ENCODE peak calls at places on chromosomes 1 and 21, in four cellular contexts. Z, I, M and O are unnamed samples.

GRCh38 chr1:18069903-18070302 is 37.7 kb upstream of the IGSF21 start:
- DNase-seq in I (no peak), M (no peak), Z (no peak), O (no peak)

GRCh38 chr1:156618853-156619581 is at the start of gene HAPLN2:
- DNase-seq in Z (peak; percentile 67), I (peak; percentile 38), M (peak; percentile 47), O (no peak)

GRCh38 chr1:22529901-22530621 is 33.2 kb upstream of the EPHA8 start:
- DNase-seq in I (peak; percentile 45), Z (peak; percentile 68), M (no peak), O (peak; percentile 15)

GRCh38 chr1:75233302-75233929 is 99.2 kb downstream of the LHX8 start:
- DNase-seq in I (peak; percentile 6), M (no peak), Z (peak; percentile 47), O (peak; percentile 38)

GRCh38 chr1:209516771-209517471 is 66.6 kb upstream of the CAMK1G start:
- DNase-seq in I (no peak), M (no peak), Z (no peak), O (no peak)

GRCh38 chr1:25232866-25233784 is 823 bp upstream of the SYF2 start:
- DNase-seq in M (no peak), I (peak; percentile 84), Z (peak; percentile 98), O (peak; percentile 83)

GRCh38 chr1:41776896-41777431 is 141.8 kb downstream of the HIVEP3 start:
- DNase-seq in M (peak; percentile 70), I (no peak), Z (no peak), O (no peak)

GRCh38 chr1:27522148-27522859 is 32.3 kb upstream of the WASF2 start:
- DNase-seq in I (no peak), Z (no peak), M (no peak), O (no peak)

GRCh38 chr1:30379684-30380624 is 343.4 kb downstream of the MATN1 start:
- DNase-seq in Z (peak; percentile 78), I (peak; percentile 80), M (peak; percentile 66), O (peak; percentile 55)

GRCh38 chr1:240310226-240310925 is 218.7 kb downstream of the FMN2 start:
- DNase-seq in I (no peak), M (no peak), Z (no peak), O (peak; percentile 60)

GRCh38 chr1:54156986-54157385 is 4.2 kb upstream of the CDCP2 start:
- DNase-seq in Z (no peak), I (no peak), M (no peak), O (no peak)

GRCh38 chr1:240134596-240134995 is 42.9 kb downstream of the FMN2 start:
- DNase-seq in M (no peak), Z (no peak), I (no peak), O (no peak)

GRCh38 chr21:28663111-28663693 is 329.5 kb downstream of the LTN1 start:
- DNase-seq in I (no peak), M (no peak), Z (no peak), O (no peak)

GRCh38 chr1:9070421-9071015 is 1.1 kb upstream of the SLC2A5 start:
- DNase-seq in I (no peak), M (no peak), Z (no peak), O (no peak)

GRCh38 chr1:110872745-110873435 is at the start of gene CD53:
- DNase-seq in Z (no peak), I (no peak), M (no peak), O (no peak)

GRCh38 chr1:27192039-27192529 is 37.2 kb upstream of the SLC9A1 start:
- DNase-seq in I (peak; percentile 45), Z (no peak), M (no peak), O (peak; percentile 52)

GRCh38 chr1:14875781-14876564 is 277.5 kb downstream of the KAZN start:
- DNase-seq in M (no peak), Z (peak; percentile 94), I (no peak), O (no peak)

GRCh38 chr1:153790996-153791855 is 16.0 kb downstream of the SLC27A3 start:
- DNase-seq in Z (no peak), I (peak; percentile 49), M (no peak), O (peak; percentile 69)

GRCh38 chr1:225942574-225942973 is 1.6 kb upstream of the LEFTY2 start:
- DNase-seq in I (no peak), M (no peak), Z (peak; percentile 67), O (no peak)

GRCh38 chr1:183185941-183186490 is at the start of gene LAMC2:
- DNase-seq in I (no peak), M (no peak), Z (peak; percentile 95), O (peak; percentile 91)

GRCh38 chr1:174040387-174040786 is 18.2 kb upstream of the RC3H1 start:
- DNase-seq in Z (no peak), I (peak; percentile 82), M (no peak), O (peak; percentile 94)

GRCh38 chr1:12087797-12088314 is 24.8 kb downstream of the TNFRSF8 start:
- DNase-seq in I (no peak), M (no peak), Z (no peak), O (no peak)

GRCh38 chr1:8987881-8988617 is 38.2 kb downstream of the SLC2A7 start:
- DNase-seq in I (peak; percentile 61), Z (peak; percentile 57), M (peak; percentile 52), O (peak; percentile 55)

GRCh38 chr21:25881524-25882376 is 147.0 kb downstream of the GABPA start:
- DNase-seq in M (peak; percentile 31), I (peak; percentile 70), Z (peak; percentile 69), O (peak; percentile 55)

GRCh38 chr1:77085109-77085508 is 134.1 kb downstream of the PIGK start:
- DNase-seq in Z (peak; percentile 27), I (no peak), M (no peak), O (no peak)

GRCh38 chr1:29176567-29176966 is 5.1 kb downstream of the SRSF4 start:
- DNase-seq in Z (no peak), M (no peak), I (no peak), O (no peak)

GRCh38 chr1:52037402-52037814 is 3.8 kb upstream of the KTI12 start:
- DNase-seq in I (no peak), M (no peak), Z (no peak), O (no peak)

GRCh38 chr1:24914226-24915069 is 15.6 kb downstream of the RUNX3 start:
- DNase-seq in M (no peak), Z (no peak), I (peak; percentile 98), O (peak; percentile 69)

GRCh38 chr1:20903452-20903851 is 116.3 kb upstream of the HP1BP3 start:
- DNase-seq in Z (peak; percentile 39), M (no peak), I (peak; percentile 3), O (peak; percentile 3)

GRCh38 chr1:163069142-163069541 is at the start of gene RGS4:
- DNase-seq in M (peak; percentile 1), I (peak; percentile 91), Z (peak; percentile 96), O (peak; percentile 96)

GRCh38 chr1:92301021-92301420 is 2.2 kb downstream of the RPAP2 start:
- DNase-seq in M (no peak), Z (no peak), I (no peak), O (no peak)

GRCh38 chr1:211511947-211512346 is 20.0 kb upstream of the RD3 start:
- DNase-seq in I (peak; percentile 92), M (no peak), Z (no peak), O (peak; percentile 84)

GRCh38 chr1:231590453-231591198 is 36.0 kb upstream of the DISC1 start:
- DNase-seq in M (no peak), I (peak; percentile 56), Z (peak; percentile 73), O (peak; percentile 55)

GRCh38 chr1:86758570-86758969 is 54.2 kb downstream of the SH3GLB1 start:
- DNase-seq in Z (no peak), M (no peak), I (no peak), O (no peak)

GRCh38 chr1:158177705-158178450 is 2.8 kb upstream of the CD1D start:
- DNase-seq in I (peak; percentile 94), Z (peak; percentile 86), M (peak; percentile 69), O (peak; percentile 31)